ENCODE peak calls at places on chromosomes 13 and 19, in seven cellular contexts. S, T, C, R, G, Y and U are unnamed samples. For H3K4me1, the result is how much of the 10 kb centered on the place peaks cover.

GRCh38 chr19:38543807-38544568 is 73.8 kb downstream of the MAP4K1 start:
- DNase-seq in S (peak), T (no peak), C (peak), R (peak), G (peak), Y (peak), U (no peak)

GRCh38 chr13:81293594-81294164 is 952.8 kb upstream of the SPRY2 start:
- DNase-seq in S (no peak), T (no peak), C (no peak), R (no peak), G (no peak), Y (no peak), U (no peak)

GRCh38 chr13:45219938-45220375 is 19.1 kb upstream of the KCTD4 start:
- DNase-seq in S (peak), T (no peak), C (no peak), R (no peak), G (peak), Y (no peak), U (no peak)

GRCh38 chr19:17390665-17391370 is 3.2 kb downstream of the CCDC194 start:
- DNase-seq in S (peak), T (peak), C (peak), R (no peak), G (peak), Y (peak), U (peak)

GRCh38 chr13:71242191-71242590 is 624.8 kb downstream of the DACH1 start:
- DNase-seq in S (peak), T (no peak), C (no peak), R (no peak), G (no peak), Y (no peak), U (no peak)

GRCh38 chr13:102233566-102234208 is 168.2 kb downstream of the FGF14 start:
- DNase-seq in S (no peak), T (no peak), C (no peak), R (no peak), G (no peak), Y (no peak), U (no peak)

GRCh38 chr13:48186722-48187121 is 46.3 kb upstream of the ITM2B start:
- DNase-seq in S (no peak), T (no peak), C (no peak), R (no peak), G (no peak), Y (no peak), U (no peak)

GRCh38 chr13:48545608-48546007 is 12.7 kb upstream of the RCBTB2 start:
- DNase-seq in S (no peak), T (no peak), C (no peak), R (no peak), G (no peak), Y (no peak), U (no peak)

GRCh38 chr13:111175948-111176347 is 60.8 kb downstream of the ARHGEF7 start:
- DNase-seq in S (no peak), T (no peak), C (no peak), R (no peak), G (no peak), Y (no peak), U (no peak)

GRCh38 chr13:30618186-30618937 is 642 bp downstream of the USPL1 start:
- DNase-seq in S (no peak), T (peak), C (no peak), R (no peak), G (no peak), Y (peak), U (no peak)

GRCh38 chr19:36891768-36892357 is 24.2 kb downstream of the ZNF829 start:
- DNase-seq in S (no peak), T (no peak), C (no peak), R (no peak), G (no peak), Y (no peak), U (no peak)

GRCh38 chr19:46466536-46467199 is 4.7 kb downstream of the PNMA8A start:
- DNase-seq in S (no peak), T (no peak), C (no peak), R (peak), G (no peak), Y (no peak), U (no peak)

GRCh38 chr19:3880471-3881271 is at the start of gene ATCAY:
- DNase-seq in S (peak), T (no peak), C (peak), R (no peak), G (no peak), Y (no peak), U (no peak)

GRCh38 chr13:23778007-23778687 is 111.1 kb downstream of the MIPEP start:
- DNase-seq in S (no peak), T (no peak), C (no peak), R (no peak), G (no peak), Y (no peak), U (no peak)

GRCh38 chr19:15025237-15025636 is 24.0 kb upstream of the CASP14 start:
- DNase-seq in S (peak), T (no peak), C (no peak), R (no peak), G (no peak), Y (no peak), U (no peak)

GRCh38 chr13:45545686-45546409 is 69.7 kb downstream of the ERICH6B start:
- DNase-seq in S (no peak), T (no peak), C (no peak), R (no peak), G (no peak), Y (no peak), U (no peak)

GRCh38 chr13:36551445-36551844 is 119.2 kb downstream of the CCNA1 start:
- DNase-seq in S (no peak), T (no peak), C (no peak), R (no peak), G (no peak), Y (no peak), U (no peak)

GRCh38 chr19:55075366-55075998 is at the start of gene EPS8L1:
- DNase-seq in S (no peak), T (no peak), C (no peak), R (no peak), G (no peak), Y (peak), U (no peak)

GRCh38 chr19:13505761-13506549 is at the start of gene CACNA1A:
- DNase-seq in S (peak), T (no peak), C (peak), R (no peak), G (no peak), Y (no peak), U (peak)

GRCh38 chr19:17327654-17328516 is 6.8 kb downstream of the ANO8 start:
- DNase-seq in S (no peak), T (peak), C (no peak), R (no peak), G (peak), Y (peak), U (peak)

GRCh38 chr19:10681658-10682057 is 19.6 kb upstream of the QTRT1 start:
- DNase-seq in S (no peak), T (no peak), C (no peak), R (no peak), G (no peak), Y (peak), U (no peak)

GRCh38 chr19:56350416-56351045 is 35.9 kb upstream of the ZSCAN5A start:
- DNase-seq in S (peak), T (peak), C (peak), R (peak), G (peak), Y (no peak), U (peak)

GRCh38 chr13:40776681-40777165 is 5.7 kb upstream of the MRPS31 start:
- DNase-seq in S (peak), T (peak), C (no peak), R (no peak), G (no peak), Y (peak), U (peak)

GRCh38 chr13:94088742-94089141 is 390.7 kb downstream of the DCT start:
- DNase-seq in S (no peak), T (no peak), C (no peak), R (no peak), G (no peak), Y (no peak), U (no peak)
- H3K4me1 ChIP-seq in S (under half), T (under half), C (under half), R (under half), G (under half), Y (under half), U (under half)

GRCh38 chr19:47623921-47624391 is 15.0 kb downstream of the BICRA start:
- DNase-seq in S (no peak), T (no peak), C (no peak), R (no peak), G (no peak), Y (peak), U (no peak)

GRCh38 chr19:47623151-47623920 is 14.4 kb downstream of the BICRA start:
- DNase-seq in S (no peak), T (no peak), C (no peak), R (no peak), G (no peak), Y (no peak), U (no peak)

GRCh38 chr19:47615714-47616113 is 6.8 kb downstream of the BICRA start:
- DNase-seq in S (no peak), T (no peak), C (no peak), R (no peak), G (no peak), Y (no peak), U (no peak)

GRCh38 chr19:47618771-47619170 is 9.8 kb downstream of the BICRA start:
- DNase-seq in S (no peak), T (no peak), C (no peak), R (no peak), G (no peak), Y (no peak), U (no peak)

DNA sequence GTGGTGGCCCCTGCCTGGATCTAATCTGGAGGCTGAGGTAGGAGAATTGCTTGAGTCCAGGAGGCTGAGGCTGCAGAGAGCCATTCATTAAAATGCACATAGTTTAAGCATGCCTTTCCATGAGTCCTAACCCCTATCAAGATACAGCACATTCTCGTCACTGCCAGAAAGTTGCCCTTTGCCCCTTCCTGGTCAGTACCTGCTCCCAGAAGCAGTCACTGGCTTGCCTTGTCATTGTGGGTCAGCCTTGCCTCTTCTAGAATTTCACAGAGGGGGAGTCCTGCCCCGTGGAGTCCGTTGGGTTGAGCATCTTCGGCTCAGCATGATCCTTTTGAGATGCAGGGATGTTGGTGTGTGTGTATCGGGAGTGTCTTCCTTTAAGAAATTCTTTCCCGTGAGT is 10.8 kb downstream of the BICRA start:
- DNase-seq in S (no peak), T (no peak), C (no peak), R (no peak), G (no peak), Y (peak), U (no peak)
- H3K4me1 ChIP-seq in S (under half), T (under half), C (under half), R (under half), G (under half), Y (under half), U (under half)

GRCh38 chr19:42111811-42112210 is 20.4 kb downstream of the POU2F2 start:
- DNase-seq in S (no peak), T (no peak), C (no peak), R (no peak), G (no peak), Y (no peak), U (no peak)

GRCh38 chr19:42113641-42114348 is 18.5 kb downstream of the POU2F2 start:
- DNase-seq in S (peak), T (no peak), C (peak), R (peak), G (peak), Y (no peak), U (no peak)

GRCh38 chr19:42109896-42110295 is 22.4 kb downstream of the POU2F2 start:
- DNase-seq in S (no peak), T (no peak), C (no peak), R (no peak), G (no peak), Y (no peak), U (no peak)

GRCh38 chr19:42110658-42111057 is 21.6 kb downstream of the POU2F2 start:
- DNase-seq in S (no peak), T (no peak), C (no peak), R (no peak), G (no peak), Y (no peak), U (no peak)

DNA sequence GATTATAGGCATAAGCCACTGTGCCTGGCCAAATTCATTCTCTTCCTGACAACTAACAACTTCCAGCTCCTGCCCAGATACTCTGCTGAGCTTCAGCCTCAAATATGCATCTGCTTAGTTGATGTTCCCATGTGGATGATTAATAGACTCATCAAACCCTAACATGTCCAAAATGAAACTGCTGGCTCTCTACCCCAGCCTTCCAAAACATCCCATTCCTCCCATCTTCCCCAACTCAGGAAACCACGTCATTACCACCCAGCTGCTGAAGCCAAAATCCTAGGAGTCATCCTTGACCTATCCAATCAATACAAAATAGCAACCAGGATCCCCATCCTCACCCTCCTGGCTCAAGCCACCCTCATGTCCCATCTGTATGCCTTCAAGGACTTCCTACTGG is 20.9 kb downstream of the POU2F2 start:
- DNase-seq in S (no peak), T (no peak), C (no peak), R (no peak), G (no peak), Y (no peak), U (no peak)
- H3K4me1 ChIP-seq in S (under half), T (under half), C (under half), R (half or more), G (under half), Y (under half), U (under half)

GRCh38 chr19:848457-848921 is 3.6 kb upstream of the ELANE start:
- DNase-seq in S (no peak), T (no peak), C (no peak), R (no peak), G (no peak), Y (no peak), U (no peak)
- H3K4me1 ChIP-seq in S (under half), T (under half), C (under half), R (under half), G (under half), Y (under half), U (under half)

DNA sequence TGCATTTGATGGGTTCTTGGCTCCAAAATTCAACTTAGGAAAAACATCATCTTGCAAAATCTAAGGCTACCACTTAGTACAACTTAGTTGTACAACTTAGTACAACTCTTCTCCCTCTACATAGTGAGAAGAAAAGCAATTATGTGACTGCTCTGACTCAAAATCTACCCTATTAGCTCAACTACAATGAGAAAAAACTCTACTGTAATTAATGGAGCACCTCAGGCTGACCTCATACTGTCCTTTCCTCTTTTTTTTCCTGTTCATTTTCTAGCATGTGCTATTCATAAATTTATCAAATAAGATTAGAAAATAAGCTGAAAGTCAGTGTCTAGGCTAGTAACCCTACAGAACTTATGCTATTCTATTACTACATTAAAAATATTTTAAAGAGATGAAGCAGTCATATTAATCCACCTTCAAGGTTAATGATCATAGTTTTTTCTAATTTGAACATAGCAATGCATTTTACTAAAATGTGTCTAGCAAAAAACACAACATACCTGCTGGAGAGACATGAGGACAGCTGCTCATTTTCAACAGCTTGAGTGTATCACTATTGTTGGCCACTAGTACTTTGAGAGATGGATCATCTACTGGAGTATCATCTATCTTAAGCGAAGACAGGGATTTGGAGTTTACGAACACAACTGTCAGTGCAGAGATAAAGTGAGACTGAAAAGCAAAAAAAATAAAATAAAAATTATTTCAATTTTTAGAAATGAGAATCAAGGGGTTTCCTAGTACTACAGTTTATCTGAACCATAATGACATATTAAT is 11.9 kb downstream of the FBXL3 start:
- DNase-seq in S (no peak), T (no peak), C (no peak), R (no peak), G (no peak), Y (no peak), U (no peak)
- H3K4me1 ChIP-seq in S (under half), T (half or more), C (under half), R (under half), G (under half), Y (under half), U (under half)

DNA sequence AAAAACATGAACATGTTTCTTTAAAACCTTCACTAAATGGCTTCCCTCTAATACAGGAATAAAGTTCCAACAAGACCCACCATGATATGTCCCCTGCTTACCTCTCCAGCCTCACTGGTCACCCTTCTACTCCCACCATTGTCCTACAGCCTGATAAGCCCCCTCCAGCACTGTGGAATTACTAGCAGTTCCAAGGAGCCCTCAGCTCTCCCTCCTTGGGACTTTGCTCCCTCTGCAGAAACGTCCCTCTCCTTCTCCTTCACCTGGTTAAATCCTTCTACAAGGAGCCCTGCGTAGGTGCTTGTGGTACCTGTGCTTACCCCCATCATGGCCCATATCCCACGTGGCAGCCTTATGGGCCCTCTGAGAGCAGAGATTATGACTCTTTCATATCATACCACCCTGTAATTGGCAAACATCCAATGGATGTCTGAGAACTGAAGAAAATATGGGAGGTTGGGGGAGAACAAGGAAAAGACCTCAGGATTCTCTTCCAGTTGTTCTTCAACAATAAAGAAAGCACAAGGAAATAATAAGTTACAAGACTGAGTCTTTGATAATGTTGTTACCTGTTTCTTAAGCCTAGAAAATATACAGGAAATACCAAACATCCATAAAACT is 26.1 kb upstream of the DOCK9 start:
- DNase-seq in S (no peak), T (no peak), C (no peak), R (no peak), G (no peak), Y (no peak), U (no peak)
- H3K4me1 ChIP-seq in S (under half), T (under half), C (under half), R (under half), G (under half), Y (under half), U (under half)